ENCODE peak calls at places on chromosomes 4 and X, in eight cellular contexts. Y is IMR-90, V is endothelial cell of umbilical vein, D is tibial artery, S is A673, Z is fibroblast of lung, G is right atrium auricular region, O is A549. L is an unnamed sample.

GRCh38 chr4:73869130-73870055 is at the start of gene CXCL1:
- DNase-seq in Y (no peak), V (peak), D (no peak), S (no peak), Z (peak), G (no peak), O (peak), L (peak)

GRCh38 chr4:185713731-185714130 is 98.3 kb downstream of the SORBS2 start:
- DNase-seq in Y (no peak), V (no peak), D (no peak), S (no peak), Z (no peak), G (no peak), O (no peak), L (no peak)

GRCh38 chr4:76752911-76753494 is 144.9 kb downstream of the SOWAHB start:
- DNase-seq in Y (peak), V (peak), D (peak), S (peak), Z (peak), G (no peak), O (no peak), L (no peak)

GRCh38 chr4:56215901-56216300 is 171.4 kb downstream of the AASDH start:
- DNase-seq in Y (peak), V (peak), D (no peak), S (peak), Z (peak), G (no peak), O (peak), L (no peak)

GRCh38 chrX:43973249-43973672 is at the start of gene NDP:
- DNase-seq in Y (no peak), V (peak), D (no peak), S (peak), Z (peak), G (no peak), O (no peak), L (no peak)

GRCh38 chrX:67545772-67546495 is 2.1 kb downstream of the AR start:
- DNase-seq in Y (no peak), V (peak), D (peak), S (no peak), Z (peak), G (no peak), O (no peak), L (no peak)

GRCh38 chrX:110383414-110383813 is 24.8 kb downstream of the RTL9 start:
- DNase-seq in Y (peak), V (no peak), D (no peak), S (no peak), Z (peak), G (no peak), O (no peak), L (no peak)

GRCh38 chr4:96766359-96766758 is 926.5 kb downstream of the PDHA2 start:
- DNase-seq in Y (no peak), V (no peak), D (no peak), S (no peak), Z (no peak), G (no peak), O (no peak), L (no peak)

GRCh38 chr4:148341980-148342800 is 100.0 kb downstream of the NR3C2 start:
- DNase-seq in Y (no peak), V (peak), D (no peak), S (no peak), Z (no peak), G (no peak), O (no peak), L (peak)

GRCh38 chr4:116357758-116358157 is 727.6 kb downstream of the TRAM1L1 start:
- DNase-seq in Y (no peak), V (peak), D (no peak), S (peak), Z (peak), G (no peak), O (no peak), L (no peak)

GRCh38 chr4:136634121-136634520 is 898.2 kb downstream of the PCDH18 start:
- DNase-seq in Y (no peak), V (no peak), D (no peak), S (no peak), Z (no peak), G (no peak), O (no peak), L (no peak)

GRCh38 chr4:41146716-41147506 is 67.4 kb downstream of the APBB2 start:
- DNase-seq in Y (peak), V (peak), D (peak), S (no peak), Z (peak), G (no peak), O (no peak), L (no peak)

GRCh38 chr4:94889961-94890360 is 132.2 kb downstream of the BMPR1B start:
- DNase-seq in Y (peak), V (no peak), D (no peak), S (no peak), Z (peak), G (no peak), O (no peak), L (no peak)

GRCh38 chr4:146255463-146255862 is 41.1 kb downstream of the REELD1 start:
- DNase-seq in Y (peak), V (no peak), D (no peak), S (peak), Z (peak), G (no peak), O (no peak), L (no peak)

GRCh38 chrX:22278375-22278774 is 5.7 kb downstream of the CBLL2 start:
- DNase-seq in Y (no peak), V (no peak), D (no peak), S (no peak), Z (no peak), G (no peak), O (peak), L (peak)

GRCh38 chr4:119149110-119149509 is 13.5 kb downstream of the MYOZ2 start:
- DNase-seq in Y (no peak), V (no peak), D (no peak), S (no peak), Z (peak), G (no peak), O (no peak), L (no peak)

GRCh38 chr4:56320293-56320692 is 67.0 kb downstream of the AASDH start:
- DNase-seq in Y (peak), V (no peak), D (no peak), S (no peak), Z (peak), G (no peak), O (no peak), L (no peak)

GRCh38 chrX:39815621-39816020 is 282.1 kb downstream of the BCOR start:
- DNase-seq in Y (peak), V (no peak), D (no peak), S (peak), Z (peak), G (no peak), O (no peak), L (no peak)

GRCh38 chr4:92122911-92123310 is 180.9 kb upstream of the GRID2 start:
- DNase-seq in Y (no peak), V (no peak), D (no peak), S (no peak), Z (no peak), G (no peak), O (no peak), L (no peak)

GRCh38 chrX:150693782-150694574 is 782 bp downstream of the MTMR1 start:
- DNase-seq in Y (peak), V (peak), D (peak), S (peak), Z (peak), G (no peak), O (peak), L (peak)

GRCh38 chrX:134604701-134605271 is 53.5 kb downstream of the PLAC1 start:
- DNase-seq in Y (peak), V (peak), D (no peak), S (peak), Z (peak), G (no peak), O (peak), L (peak)

GRCh38 chr4:6199344-6199921 is 916 bp downstream of the JAKMIP1 start:
- DNase-seq in Y (no peak), V (no peak), D (peak), S (no peak), Z (no peak), G (no peak), O (no peak), L (no peak)

GRCh38 chrX:127313638-127314037 is 494.1 kb downstream of the PRR32 start:
- DNase-seq in Y (no peak), V (no peak), D (no peak), S (no peak), Z (no peak), G (no peak), O (no peak), L (no peak)

GRCh38 chr4:186472948-186473347 is 82.4 kb downstream of the MTNR1A start:
- DNase-seq in Y (peak), V (no peak), D (no peak), S (peak), Z (peak), G (no peak), O (peak), L (no peak)

DNA sequence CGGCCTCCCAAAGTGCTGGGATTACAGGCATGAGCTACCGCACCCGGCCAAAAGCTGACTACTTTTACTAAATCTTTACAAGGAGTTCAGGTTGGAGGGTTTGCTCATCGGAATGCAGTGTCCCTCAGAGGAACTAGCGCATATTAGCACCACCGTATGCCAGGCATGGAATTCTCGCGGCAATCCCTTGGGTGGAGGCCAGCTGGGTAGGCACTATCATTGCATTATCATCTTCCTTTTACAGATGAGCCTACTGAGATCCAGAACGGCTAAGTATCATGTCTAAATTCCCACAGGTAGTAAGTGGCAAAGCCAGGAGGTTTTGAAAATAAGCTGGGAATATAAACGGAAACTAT is 6.1 kb upstream of the CXorf66 start:
- DNase-seq in Y (no peak), V (no peak), D (no peak), S (peak), Z (no peak), G (no peak), O (no peak), L (no peak)
- H3K27ac ChIP-seq in Y (no peak), V (no peak), D (no peak), S (peak), Z (no peak), G (no peak), O (peak), L (no peak)

GRCh38 chr4:154686838-154687237 is 57.0 kb upstream of the LRAT start:
- DNase-seq in Y (no peak), V (no peak), D (no peak), S (peak), Z (peak), G (no peak), O (peak), L (no peak)
- TF ChIP-seq CTCF in Y (peak), V (no peak), D (no peak), S (peak), Z (no peak), G (no peak), O (peak), L (no peak)

DNA sequence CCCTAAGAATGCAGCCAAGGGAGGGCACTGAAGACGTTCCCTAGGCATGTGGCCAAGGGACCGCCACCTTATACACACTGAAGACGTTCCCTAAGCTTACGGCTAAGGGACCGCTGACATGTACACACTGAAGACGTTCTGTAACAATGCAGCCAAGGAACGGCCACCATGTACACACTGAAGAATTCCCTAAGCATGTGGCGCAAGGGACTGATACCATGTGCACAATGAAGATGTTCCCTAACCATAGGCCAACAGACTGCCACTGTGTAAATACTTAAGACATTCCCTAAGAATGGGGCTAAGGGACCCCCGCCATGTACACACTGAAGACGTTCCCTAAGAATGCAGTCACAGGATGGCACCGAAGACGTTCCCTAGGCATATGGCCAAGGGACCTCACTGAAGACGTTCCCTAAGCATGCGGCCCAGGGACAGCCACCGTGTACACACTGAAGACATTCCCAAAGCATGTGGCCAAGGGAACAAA is 36.1 kb downstream of the DHRSX start:
- DNase-seq in Y (no peak), V (no peak), D (no peak), S (peak), Z (peak), G (no peak), O (peak), L (no peak)
- H3K4me3 ChIP-seq in Y (no peak), V (no peak), D (no peak), S (peak), Z (no peak), G (no peak), O (peak), L (no peak)

GRCh38 chr4:182448281-182449151 is 205.3 kb downstream of the TENM3 start:
- DNase-seq in Y (peak), V (peak), D (peak), S (peak), Z (peak), G (peak), O (peak), L (peak)

GRCh38 chr4:182449186-182449880 is 206.1 kb downstream of the TENM3 start:
- DNase-seq in Y (peak), V (peak), D (no peak), S (no peak), Z (peak), G (no peak), O (peak), L (peak)

GRCh38 chr4:182447938-182448280 is 204.7 kb downstream of the TENM3 start:
- DNase-seq in Y (no peak), V (peak), D (no peak), S (no peak), Z (peak), G (no peak), O (no peak), L (peak)

GRCh38 chr4:182453830-182454229 is 210.6 kb downstream of the TENM3 start:
- DNase-seq in Y (no peak), V (no peak), D (no peak), S (no peak), Z (no peak), G (no peak), O (no peak), L (no peak)

GRCh38 chr4:182449960-182450359 is 206.8 kb downstream of the TENM3 start:
- DNase-seq in Y (no peak), V (no peak), D (no peak), S (no peak), Z (peak), G (no peak), O (no peak), L (no peak)
- H3K27ac ChIP-seq in Y (no peak), V (no peak), D (no peak), S (no peak), Z (no peak), G (no peak), O (no peak), L (no peak)

GRCh38 chrX:74009041-74009440 is 294.9 kb upstream of the ZCCHC13 start:
- DNase-seq in Y (peak), V (no peak), D (no peak), S (no peak), Z (peak), G (no peak), O (no peak), L (no peak)
- TF ChIP-seq CTCF in Y (no peak), V (no peak), D (no peak), S (no peak), Z (no peak), G (no peak), O (no peak), L (no peak)

DNA sequence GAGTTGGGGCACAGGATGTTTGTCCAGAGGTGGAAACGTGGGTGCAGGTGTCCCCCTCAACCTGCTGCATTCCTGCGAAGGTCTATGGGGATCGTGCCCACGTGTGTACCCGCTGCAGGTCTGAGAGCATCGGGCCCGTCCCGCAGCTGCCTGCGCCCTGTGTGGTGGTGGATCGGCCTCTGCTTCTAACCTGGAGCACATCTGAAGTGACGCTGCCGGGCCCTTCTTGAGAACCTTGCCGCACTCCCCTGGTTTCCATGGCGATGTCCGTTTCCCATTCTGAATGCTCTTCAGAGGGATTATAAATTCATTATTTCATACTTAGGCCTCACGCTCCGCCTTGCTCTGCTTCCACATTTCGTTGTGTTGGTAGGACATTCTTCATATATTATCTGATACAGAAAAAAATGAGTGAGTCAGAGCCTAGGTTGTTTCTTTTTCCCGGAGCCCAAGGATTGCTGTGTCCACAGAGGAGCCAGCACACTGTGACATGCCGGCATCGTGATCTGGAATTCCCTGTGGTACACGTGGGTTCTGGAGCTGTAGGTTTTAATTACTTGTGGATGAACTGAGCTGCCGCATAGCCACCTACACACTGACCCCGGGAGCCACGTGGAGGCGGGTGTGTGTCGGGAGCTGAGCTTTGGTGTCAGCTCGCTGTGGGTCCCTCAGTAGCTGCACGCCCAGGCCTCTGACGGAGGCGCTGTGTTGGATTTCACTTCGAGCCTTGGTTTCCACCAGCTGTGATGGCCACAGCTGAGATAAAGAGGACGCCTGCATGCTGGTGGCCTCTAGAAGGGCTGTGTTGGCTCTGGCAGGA is 63.4 kb downstream of the PSAPL1 start:
- DNase-seq in Y (peak), V (no peak), D (no peak), S (no peak), Z (peak), G (no peak), O (no peak), L (no peak)
- H3K4me3 ChIP-seq in Y (no peak), V (no peak), D (no peak), S (no peak), Z (no peak), G (no peak), O (no peak), L (no peak)

DNA sequence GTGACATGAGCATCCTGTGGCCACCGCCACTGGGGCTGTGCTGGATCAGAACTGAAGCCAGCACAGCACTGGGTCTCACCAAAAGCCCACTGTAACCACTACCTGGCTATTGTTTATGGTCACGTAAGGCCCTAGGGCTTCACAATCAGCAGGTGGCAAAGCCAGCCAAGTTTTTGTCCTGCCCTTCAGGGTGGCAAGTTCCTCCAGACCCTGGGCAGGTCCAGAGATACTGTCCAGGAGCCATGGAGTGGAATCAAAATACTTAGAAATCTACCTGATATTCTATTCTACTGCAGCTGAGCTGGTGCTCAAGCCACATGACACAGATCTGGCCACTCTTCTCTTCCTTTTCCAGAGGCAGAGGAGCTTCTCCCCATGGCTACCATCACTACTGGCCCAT is 121.2 kb upstream of the CXXC4 start:
- DNase-seq in Y (no peak), V (no peak), D (no peak), S (no peak), Z (no peak), G (no peak), O (no peak), L (no peak)
- H3K27ac ChIP-seq in Y (no peak), V (no peak), D (no peak), S (no peak), Z (no peak), G (peak), O (no peak), L (no peak)

GRCh38 chr4:126604273-126604867 is 1028.4 kb upstream of the INTU start:
- DNase-seq in Y (peak), V (peak), D (no peak), S (peak), Z (peak), G (no peak), O (peak), L (peak)
- TF ChIP-seq CTCF in Y (peak), V (peak), D (peak), S (peak), Z (peak), G (peak), O (peak), L (peak)

GRCh38 chrX:20067709-20068315 is 48.9 kb downstream of the MAP7D2 start:
- DNase-seq in Y (peak), V (peak), D (peak), S (peak), Z (peak), G (peak), O (peak), L (no peak)
- H3K4me3 ChIP-seq in Y (no peak), V (no peak), D (no peak), S (no peak), Z (no peak), G (no peak), O (no peak), L (no peak)